ENCODE peak calls at places on chromosomes 16 and 17, in seven cellular contexts. W is IMR-90, G is mesenchymal stem cell, J is mesendoderm, S is neuronal stem cell, U is H1, D is trophoblast cell. L is an unnamed sample.

GRCh38 chr16:89491238-89491869 is 993 bp upstream of the ANKRD11 start:
- DNase-seq in W (no peak), G (peak; percentile 85), J (peak; percentile 90), S (peak; percentile 31), U (no peak), D (no peak), L (no peak)

GRCh38 chr17:68011199-68011665 is 15.0 kb upstream of the C17orf58 start:
- DNase-seq in W (no peak), G (peak; percentile 38), J (peak; percentile 70), S (peak; percentile 23), U (no peak), D (peak; percentile 44), L (peak; percentile 90)

GRCh38 chr17:66791337-66791736 is 43.6 kb upstream of the CACNG5 start:
- DNase-seq in W (no peak), G (no peak), J (no peak), S (no peak), U (no peak), D (no peak), L (no peak)

GRCh38 chr16:52573365-52574104 is 26.6 kb upstream of the TOX3 start:
- DNase-seq in W (no peak), G (no peak), J (no peak), S (no peak), U (no peak), D (no peak), L (no peak)

GRCh38 chr17:78939615-78940014 is 14.4 kb upstream of the TIMP2 start:
- DNase-seq in W (peak; percentile 52), G (no peak), J (no peak), S (no peak), U (no peak), D (no peak), L (no peak)

GRCh38 chr17:3796110-3796821 is 4.7 kb downstream of the ITGAE start:
- DNase-seq in W (no peak), G (no peak), J (no peak), S (no peak), U (no peak), D (no peak), L (no peak)

GRCh38 chr16:85689285-85689949 is 663 bp upstream of the GINS2 start:
- DNase-seq in W (no peak), G (no peak), J (no peak), S (no peak), U (no peak), D (no peak), L (no peak)

GRCh38 chr16:53055603-53056527 is 1.1 kb downstream of the CHD9 start:
- DNase-seq in W (peak; percentile 72), G (peak; percentile 89), J (peak; percentile 95), S (peak; percentile 39), U (no peak), D (no peak), L (peak; percentile 43)

GRCh38 chr17:44049294-44050080 is 17.0 kb downstream of the LSM12 start:
- DNase-seq in W (no peak), G (no peak), J (no peak), S (no peak), U (no peak), D (no peak), L (no peak)

GRCh38 chr17:27569257-27569722 is 61.7 kb upstream of the LGALS9 start:
- DNase-seq in W (peak; percentile 34), G (no peak), J (peak; percentile 93), S (peak; percentile 18), U (peak; percentile 51), D (peak; percentile 88), L (peak; percentile 94)

GRCh38 chr17:33112763-33113162 is 121.1 kb downstream of the SPACA3 start:
- DNase-seq in W (peak; percentile 18), G (no peak), J (peak; percentile 44), S (no peak), U (no peak), D (peak; percentile 24), L (no peak)

GRCh38 chr16:72124761-72125634 is 31.4 kb downstream of the DHX38 start:
- DNase-seq in W (peak; percentile 69), G (peak; percentile 72), J (peak; percentile 93), S (peak; percentile 71), U (peak; percentile 53), D (peak; percentile 49), L (peak; percentile 89)

GRCh38 chr17:79905832-79906231 is 66.6 kb upstream of the CBX4 start:
- DNase-seq in W (no peak), G (no peak), J (peak; percentile 35), S (no peak), U (no peak), D (peak; percentile 40), L (no peak)

GRCh38 chr16:15650698-15651161 is 685 bp downstream of the NDE1 start:
- DNase-seq in W (peak; percentile 13), G (peak; percentile 42), J (peak; percentile 76), S (peak; percentile 20), U (no peak), D (no peak), L (peak; percentile 39)

GRCh38 chr17:56679148-56679766 is 85.8 kb downstream of the NOG start:
- DNase-seq in W (peak; percentile 56), G (peak; percentile 57), J (peak; percentile 67), S (peak; percentile 46), U (no peak), D (no peak), L (no peak)

GRCh38 chr17:79788989-79789942 is 7.6 kb downstream of the CBX8 start:
- DNase-seq in W (no peak), G (no peak), J (peak; percentile 88), S (no peak), U (no peak), D (no peak), L (peak; percentile 93)

GRCh38 chr17:64107517-64108235 is 22.3 kb downstream of the ERN1 start:
- DNase-seq in W (no peak), G (no peak), J (no peak), S (no peak), U (no peak), D (no peak), L (no peak)

GRCh38 chr16:11326737-11327276 is 18.5 kb upstream of the RMI2 start:
- DNase-seq in W (no peak), G (no peak), J (no peak), S (no peak), U (no peak), D (no peak), L (no peak)
- H3K18ac ChIP-seq in W (peak overlapping the region; percentile 17), G (peak overlapping the region; percentile 41), J (peak overlapping the region; percentile 3), S (peak overlapping the region; percentile 83), U (peak overlapping the region; percentile 71), D (peak overlapping the region; percentile 34), L (peak overlapping the region; percentile 12)

DNA sequence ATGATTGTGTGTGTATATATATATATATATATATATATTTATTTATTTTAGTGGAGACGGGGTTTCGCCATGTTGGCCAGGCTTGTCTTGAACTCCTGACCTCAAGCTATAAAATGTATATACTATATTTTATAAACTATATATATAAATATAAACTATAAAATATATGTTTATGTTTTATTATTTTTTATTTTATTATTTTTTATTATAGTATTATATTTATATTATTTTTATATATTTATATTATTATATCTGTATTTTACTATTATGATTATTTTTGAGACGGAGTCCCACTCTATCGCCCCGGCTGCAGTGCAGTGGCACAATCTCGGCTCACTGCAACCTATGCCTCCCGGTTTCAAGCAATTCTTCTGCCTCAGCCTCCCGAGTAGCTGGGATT is 10.5 kb upstream of the PHOSPHO1 start:
- DNase-seq in W (no peak), G (no peak), J (no peak), S (no peak), U (no peak), D (no peak), L (no peak)
- H3K18ac ChIP-seq in W (no peak overlapping the region), G (no peak overlapping the region), J (no peak overlapping the region), S (no peak overlapping the region), U (no peak overlapping the region), D (no peak overlapping the region), L (no peak overlapping the region)

DNA sequence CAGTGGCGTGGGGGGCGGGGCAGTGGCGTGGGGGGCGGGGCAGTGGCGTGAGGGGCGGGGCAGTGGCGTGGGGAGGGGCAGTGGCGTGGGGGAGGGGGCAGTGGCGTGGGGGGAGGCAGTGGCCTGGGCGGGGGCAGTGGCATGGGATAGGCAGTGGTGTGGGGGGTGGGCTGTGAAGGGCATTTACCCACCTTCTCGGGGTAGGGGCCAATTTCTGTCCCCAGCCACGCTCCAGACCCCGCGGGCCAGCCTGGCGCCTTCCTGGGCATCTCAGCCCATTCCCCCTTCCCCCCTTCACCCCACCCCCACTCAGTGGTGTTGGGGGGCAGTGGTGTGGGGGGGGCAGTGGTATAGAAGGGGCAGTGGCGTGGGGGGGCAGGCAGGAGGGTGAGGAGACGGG is 92.7 kb downstream of the LITAF start:
- DNase-seq in W (no peak), G (no peak), J (no peak), S (no peak), U (no peak), D (no peak), L (no peak)
- H3K18ac ChIP-seq in W (no peak overlapping the region), G (no peak overlapping the region), J (peak overlapping the region; percentile 90), S (no peak overlapping the region), U (no peak overlapping the region), D (no peak overlapping the region), L (no peak overlapping the region)

GRCh38 chr17:2412561-2413021 is 11.7 kb upstream of the MNT start:
- DNase-seq in W (no peak), G (peak; percentile 66), J (peak; percentile 86), S (no peak), U (no peak), D (peak; percentile 46), L (peak; percentile 81)
- H3K18ac ChIP-seq in W (no peak overlapping the region), G (no peak overlapping the region), J (no peak overlapping the region), S (no peak overlapping the region), U (no peak overlapping the region), D (no peak overlapping the region), L (no peak overlapping the region)

DNA sequence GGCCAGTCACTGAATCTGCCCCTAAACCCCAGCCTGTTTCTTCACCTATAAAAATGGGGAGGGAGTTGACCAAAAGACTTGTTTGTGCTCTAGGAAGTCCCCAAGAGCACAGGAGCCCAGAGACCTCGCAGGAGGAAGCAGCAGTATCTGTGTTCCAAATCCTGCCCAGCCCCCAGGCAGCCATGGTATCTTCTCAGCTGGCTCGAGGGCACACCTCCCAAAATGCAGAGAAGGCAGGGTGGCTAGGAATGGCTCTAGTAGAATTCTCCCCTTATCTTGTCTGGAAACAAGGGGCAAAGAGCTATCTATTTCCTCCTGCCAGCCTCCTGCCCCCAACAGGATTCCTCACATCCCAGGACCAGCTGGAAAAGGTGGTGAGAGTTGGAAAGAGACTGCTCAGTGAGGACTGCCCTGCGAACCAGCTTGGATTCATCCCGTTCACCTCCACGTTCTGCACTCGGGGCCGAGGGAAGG is 8.6 kb upstream of the TSPOAP1 start:
- DNase-seq in W (peak; percentile 27), G (no peak), J (peak; percentile 70), S (no peak), U (no peak), D (no peak), L (peak; percentile 48)
- H3K18ac ChIP-seq in W (peak overlapping the region; percentile 99), G (peak overlapping the region; percentile 67), J (peak overlapping the region; percentile 91), S (peak overlapping the region; percentile 31), U (peak overlapping the region; percentile 34), D (peak overlapping the region; percentile 18), L (peak overlapping the region; percentile 95)

GRCh38 chr17:58322581-58323419 is 5.8 kb downstream of the TSPOAP1 start:
- DNase-seq in W (no peak), G (no peak), J (no peak), S (no peak), U (no peak), D (no peak), L (no peak)

GRCh38 chr17:58320570-58321323 is 7.8 kb downstream of the TSPOAP1 start:
- DNase-seq in W (no peak), G (no peak), J (no peak), S (no peak), U (no peak), D (no peak), L (no peak)

GRCh38 chr17:58320163-58320558 is 8.4 kb downstream of the TSPOAP1 start:
- DNase-seq in W (no peak), G (no peak), J (no peak), S (no peak), U (no peak), D (no peak), L (no peak)

GRCh38 chr17:58323420-58324408 is 4.9 kb downstream of the TSPOAP1 start:
- DNase-seq in W (no peak), G (no peak), J (no peak), S (no peak), U (no peak), D (no peak), L (no peak)

GRCh38 chr17:58321571-58322525 is 6.7 kb downstream of the TSPOAP1 start:
- DNase-seq in W (no peak), G (no peak), J (no peak), S (no peak), U (no peak), D (no peak), L (no peak)
- H3K18ac ChIP-seq in W (no peak overlapping the region), G (no peak overlapping the region), J (no peak overlapping the region), S (peak overlapping the region; percentile 67), U (no peak overlapping the region), D (no peak overlapping the region), L (no peak overlapping the region)

L was measured in H9.